ENCODE peak calls at places on chromosomes 11 and 22, in ten cellular contexts. E, W, V, S, A, Q, D, R, O and M are unnamed samples.

GRCh38 chr22:37128555-37129281 is 19.2 kb upstream of the TMPRSS6 start:
- DNase-seq in D (no peak), Q (no peak), A (no peak), W (no peak), E (no peak), S (no peak), V (no peak), O (no peak), R (no peak), M (no peak)

GRCh38 chr11:44326615-44327475 is 16.9 kb upstream of the ALX4 start:
- DNase-seq in D (no peak), E (no peak), S (no peak), O (no peak), A (peak; percentile 15), R (no peak), W (no peak), V (no peak), Q (no peak), M (no peak)

GRCh38 chr11:134638796-134639540 is 226.9 kb upstream of the B3GAT1 start:
- DNase-seq in V (no peak), O (no peak), S (no peak), D (no peak), R (no peak), E (no peak), Q (no peak), A (no peak), W (no peak), M (no peak)

GRCh38 chr11:67054851-67055523 is 1.7 kb upstream of the RHOD start:
- DNase-seq in O (peak; percentile 40), D (peak; percentile 95), V (peak; percentile 69), A (peak; percentile 75), R (no peak), Q (no peak), S (no peak), E (no peak), W (peak; percentile 46), M (peak; percentile 53)

GRCh38 chr22:26805131-26805530 is 147.7 kb downstream of the MIAT start:
- DNase-seq in V (no peak), O (no peak), E (no peak), Q (no peak), R (no peak), A (no peak), W (no peak), S (no peak), D (no peak), M (no peak)

GRCh38 chr22:49955581-49956417 is 4.8 kb upstream of the PIM3 start:
- DNase-seq in V (no peak), D (no peak), O (no peak), R (no peak), A (no peak), S (no peak), Q (peak; percentile 2), W (no peak), E (no peak), M (no peak)

GRCh38 chr11:70535191-70535971 is 137.1 kb downstream of the CTTN start:
- DNase-seq in S (no peak), D (no peak), Q (no peak), A (no peak), V (no peak), R (no peak), O (no peak), E (no peak), W (no peak), M (no peak)

GRCh38 chr11:94767701-94768601 is at the start of gene AMOTL1:
- DNase-seq in W (peak; percentile 45), V (peak; percentile 93), D (peak; percentile 81), S (peak; percentile 53), Q (no peak), A (peak; percentile 81), E (peak; percentile 76), O (peak; percentile 80), R (peak; percentile 97), M (peak; percentile 90)

GRCh38 chr11:78289547-78290292 is 101.0 kb downstream of the USP35 start:
- DNase-seq in Q (no peak), S (no peak), V (no peak), D (no peak), O (no peak), A (no peak), R (peak; percentile 73), W (no peak), E (no peak), M (no peak)

GRCh38 chr22:23801886-23802377 is 15.2 kb downstream of the SMARCB1 start:
- DNase-seq in V (no peak), W (no peak), R (no peak), S (no peak), Q (no peak), E (no peak), O (no peak), A (no peak), D (no peak), M (no peak)

GRCh38 chr11:45180888-45181594 is 34.6 kb downstream of the PRDM11 start:
- DNase-seq in A (no peak), O (no peak), R (peak; percentile 57), D (peak; percentile 84), V (no peak), Q (peak; percentile 15), E (peak; percentile 48), W (peak; percentile 59), S (no peak), M (peak; percentile 54)

GRCh38 chr11:12941671-12942070 is 67.4 kb upstream of the RASSF10 start:
- DNase-seq in Q (no peak), E (no peak), O (no peak), W (no peak), R (no peak), V (no peak), D (no peak), A (no peak), S (no peak), M (no peak)

GRCh38 chr11:120376547-120377182 is 40.5 kb downstream of the ARHGEF12 start:
- DNase-seq in Q (no peak), O (no peak), R (no peak), E (no peak), V (no peak), A (no peak), S (no peak), W (no peak), D (no peak), M (no peak)

GRCh38 chr22:43833286-43834240 is 21.5 kb upstream of the EFCAB6 start:
- DNase-seq in E (no peak), V (no peak), D (no peak), O (no peak), S (no peak), R (no peak), A (no peak), Q (no peak), W (no peak), M (no peak)

GRCh38 chr11:69744435-69744834 is 30.7 kb downstream of the FGF4 start:
- DNase-seq in D (peak; percentile 22), S (no peak), O (no peak), E (no peak), A (no peak), W (no peak), Q (no peak), R (no peak), V (no peak), M (peak; percentile 47)

GRCh38 chr11:122101625-122102291 is 14.3 kb downstream of the BLID start:
- DNase-seq in A (no peak), R (no peak), D (no peak), W (no peak), S (peak; percentile 67), V (peak; percentile 85), Q (no peak), O (no peak), E (peak; percentile 19), M (peak; percentile 61)

GRCh38 chr11:119319702-119320592 is 3.0 kb upstream of the MCAM start:
- DNase-seq in O (no peak), Q (no peak), S (peak; percentile 46), R (no peak), V (no peak), W (no peak), D (no peak), E (no peak), A (no peak), M (peak; percentile 86)

GRCh38 chr11:123570939-123571590 is 83.4 kb downstream of the SCN3B start:
- DNase-seq in Q (no peak), W (no peak), D (no peak), O (no peak), R (peak; percentile 66), S (no peak), E (no peak), A (no peak), V (no peak), M (no peak)

GRCh38 chr11:68342459-68343158 is 30.2 kb downstream of the LRP5 start:
- DNase-seq in S (no peak), R (no peak), O (no peak), D (peak; percentile 76), Q (no peak), A (peak; percentile 4), E (peak; percentile 44), V (no peak), W (no peak), M (no peak)

GRCh38 chr22:41478473-41478872 is 9.6 kb downstream of the ACO2 start:
- DNase-seq in O (no peak), A (no peak), S (no peak), W (no peak), Q (no peak), V (no peak), D (no peak), E (no peak), R (no peak), M (no peak)

GRCh38 chr11:70734911-70735310 is 336.6 kb downstream of the CTTN start:
- DNase-seq in Q (no peak), O (no peak), S (no peak), E (no peak), R (no peak), D (no peak), A (no peak), V (no peak), W (no peak), M (no peak)

GRCh38 chr11:134995746-134996145 is 583.7 kb upstream of the B3GAT1 start:
- DNase-seq in O (no peak), W (no peak), D (no peak), R (no peak), A (no peak), V (no peak), E (no peak), Q (no peak), S (no peak), M (no peak)

GRCh38 chr22:48494968-48495750 is 1332.5 kb downstream of the BRD1 start:
- DNase-seq in O (no peak), S (no peak), E (no peak), D (no peak), A (no peak), V (no peak), Q (no peak), R (no peak), W (no peak), M (no peak)

GRCh38 chr11:9396752-9397151 is 12.3 kb downstream of the IPO7 start:
- DNase-seq in V (no peak), Q (no peak), W (no peak), R (no peak), A (no peak), D (no peak), E (no peak), O (no peak), S (no peak), M (no peak)

GRCh38 chr22:27386186-27386585 is 415.4 kb downstream of the MN1 start:
- DNase-seq in E (no peak), R (no peak), Q (no peak), W (no peak), D (no peak), V (peak; percentile 28), O (no peak), S (no peak), A (peak; percentile 34), M (no peak)

GRCh38 chr11:122068096-122068495 is 47.9 kb downstream of the BLID start:
- DNase-seq in V (no peak), O (no peak), E (no peak), D (no peak), S (no peak), A (no peak), W (no peak), R (no peak), Q (no peak), M (no peak)

GRCh38 chr22:45889539-45890350 is 87.2 kb downstream of the WNT7B start:
- DNase-seq in E (no peak), R (no peak), Q (no peak), O (no peak), W (no peak), V (no peak), S (no peak), A (no peak), D (no peak), M (peak; percentile 21)

GRCh38 chr22:39558254-39558727 is 12.3 kb upstream of the CACNA1I start:
- DNase-seq in A (no peak), W (no peak), V (no peak), O (no peak), R (no peak), Q (no peak), D (no peak), S (no peak), E (no peak), M (no peak)